ENCODE peak calls at places on chromosome 18, in ten cellular contexts. One of them, this sample, is unnamed. For H3K27me3 and H3K36me3, the result is how much of the 10 kb centered on the place peaks cover.

GRCh38 chr18:74546751-74547530 is 12.6 kb downstream of the CNDP1 start:
- DNase-seq in astrocyte: peak
- DNase-seq in breast epithelium: no peak
- DNase-seq in SK-N-SH: no peak
- DNase-seq in colonic mucosa: peak
- DNase-seq in endodermal cell: no peak
- DNase-seq in lower lobe of right lung: no peak
- DNase-seq in CD8-positive, alpha-beta memory T cell: no peak
- DNase-seq in PC-3: peak
- DNase-seq in body of pancreas: peak
- DNase-seq in this sample: no peak

GRCh38 chr18:10526211-10526949 is 553 bp downstream of the NAPG start:
- DNase-seq in colonic mucosa: peak
- DNase-seq in breast epithelium: peak
- DNase-seq in endodermal cell: peak
- DNase-seq in PC-3: peak
- DNase-seq in lower lobe of right lung: peak
- DNase-seq in body of pancreas: peak
- DNase-seq in astrocyte: peak
- DNase-seq in CD8-positive, alpha-beta memory T cell: peak
- DNase-seq in SK-N-SH: peak
- DNase-seq in this sample: peak

GRCh38 chr18:57856128-57856527 is 53.0 kb upstream of the ATP8B1 start:
- DNase-seq in CD8-positive, alpha-beta memory T cell: no peak
- DNase-seq in SK-N-SH: no peak
- DNase-seq in body of pancreas: no peak
- DNase-seq in breast epithelium: no peak
- DNase-seq in colonic mucosa: no peak
- DNase-seq in PC-3: peak
- DNase-seq in astrocyte: no peak
- DNase-seq in endodermal cell: no peak
- DNase-seq in lower lobe of right lung: no peak
- DNase-seq in this sample: no peak

GRCh38 chr18:34661464-34662087 is 48.5 kb upstream of the DTNA start:
- DNase-seq in body of pancreas: no peak
- DNase-seq in lower lobe of right lung: no peak
- DNase-seq in breast epithelium: no peak
- DNase-seq in astrocyte: peak
- DNase-seq in CD8-positive, alpha-beta memory T cell: no peak
- DNase-seq in colonic mucosa: no peak
- DNase-seq in endodermal cell: peak
- DNase-seq in PC-3: peak
- DNase-seq in SK-N-SH: peak
- DNase-seq in this sample: peak

GRCh38 chr18:59047321-59047991 is 92.2 kb upstream of the SEC11C start:
- DNase-seq in body of pancreas: no peak
- DNase-seq in colonic mucosa: no peak
- DNase-seq in CD8-positive, alpha-beta memory T cell: no peak
- DNase-seq in astrocyte: no peak
- DNase-seq in endodermal cell: no peak
- DNase-seq in breast epithelium: no peak
- DNase-seq in PC-3: no peak
- DNase-seq in lower lobe of right lung: no peak
- DNase-seq in SK-N-SH: no peak
- DNase-seq in this sample: no peak

GRCh38 chr18:48805826-48806535 is 144.8 kb downstream of the SMAD7 start:
- DNase-seq in lower lobe of right lung: no peak
- DNase-seq in astrocyte: no peak
- DNase-seq in endodermal cell: peak
- DNase-seq in colonic mucosa: peak
- DNase-seq in body of pancreas: no peak
- DNase-seq in CD8-positive, alpha-beta memory T cell: no peak
- DNase-seq in PC-3: no peak
- DNase-seq in SK-N-SH: no peak
- DNase-seq in breast epithelium: no peak
- DNase-seq in this sample: no peak

GRCh38 chr18:11862468-11863137 is 11.4 kb downstream of the CHMP1B start:
- DNase-seq in SK-N-SH: no peak
- DNase-seq in CD8-positive, alpha-beta memory T cell: no peak
- DNase-seq in lower lobe of right lung: no peak
- DNase-seq in colonic mucosa: no peak
- DNase-seq in body of pancreas: no peak
- DNase-seq in endodermal cell: peak
- DNase-seq in PC-3: no peak
- DNase-seq in breast epithelium: no peak
- DNase-seq in astrocyte: no peak
- DNase-seq in this sample: no peak

GRCh38 chr18:12377556-12378553 is 828 bp upstream of the AFG3L2 start:
- DNase-seq in lower lobe of right lung: no peak
- DNase-seq in colonic mucosa: no peak
- DNase-seq in PC-3: no peak
- DNase-seq in astrocyte: no peak
- DNase-seq in endodermal cell: peak
- DNase-seq in CD8-positive, alpha-beta memory T cell: no peak
- DNase-seq in body of pancreas: no peak
- DNase-seq in SK-N-SH: no peak
- DNase-seq in breast epithelium: no peak
- DNase-seq in this sample: no peak

GRCh38 chr18:58847383-58848071 is 17.1 kb upstream of the ZNF532 start:
- DNase-seq in endodermal cell: peak
- DNase-seq in SK-N-SH: no peak
- DNase-seq in astrocyte: no peak
- DNase-seq in body of pancreas: peak
- DNase-seq in breast epithelium: no peak
- DNase-seq in lower lobe of right lung: no peak
- DNase-seq in CD8-positive, alpha-beta memory T cell: no peak
- DNase-seq in PC-3: no peak
- DNase-seq in colonic mucosa: no peak
- DNase-seq in this sample: peak

GRCh38 chr18:58313491-58314032 is 269.5 kb downstream of the NEDD4L start:
- DNase-seq in CD8-positive, alpha-beta memory T cell: no peak
- DNase-seq in endodermal cell: no peak
- DNase-seq in SK-N-SH: no peak
- DNase-seq in astrocyte: no peak
- DNase-seq in PC-3: peak
- DNase-seq in body of pancreas: peak
- DNase-seq in lower lobe of right lung: peak
- DNase-seq in colonic mucosa: peak
- DNase-seq in breast epithelium: no peak
- DNase-seq in this sample: no peak

GRCh38 chr18:3455938-3456685 is 6.1 kb downstream of the TGIF1 start:
- DNase-seq in body of pancreas: peak
- DNase-seq in lower lobe of right lung: no peak
- DNase-seq in colonic mucosa: peak
- DNase-seq in PC-3: peak
- DNase-seq in breast epithelium: no peak
- DNase-seq in astrocyte: peak
- DNase-seq in CD8-positive, alpha-beta memory T cell: no peak
- DNase-seq in endodermal cell: no peak
- DNase-seq in SK-N-SH: no peak
- DNase-seq in this sample: no peak

GRCh38 chr18:67104700-67105284 is 411.7 kb downstream of the DSEL start:
- DNase-seq in body of pancreas: peak
- DNase-seq in astrocyte: peak
- DNase-seq in SK-N-SH: peak
- DNase-seq in PC-3: peak
- DNase-seq in endodermal cell: peak
- DNase-seq in CD8-positive, alpha-beta memory T cell: no peak
- DNase-seq in colonic mucosa: peak
- DNase-seq in lower lobe of right lung: peak
- DNase-seq in breast epithelium: no peak
- DNase-seq in this sample: peak

GRCh38 chr18:56495884-56496283 is 142.5 kb downstream of the TXNL1 start:
- DNase-seq in PC-3: no peak
- DNase-seq in breast epithelium: no peak
- DNase-seq in colonic mucosa: no peak
- DNase-seq in SK-N-SH: no peak
- DNase-seq in astrocyte: no peak
- DNase-seq in lower lobe of right lung: no peak
- DNase-seq in endodermal cell: no peak
- DNase-seq in body of pancreas: no peak
- DNase-seq in CD8-positive, alpha-beta memory T cell: no peak
- DNase-seq in this sample: no peak

GRCh38 chr18:68147728-68148127 is 567.2 kb downstream of the TMX3 start:
- DNase-seq in astrocyte: peak
- DNase-seq in CD8-positive, alpha-beta memory T cell: no peak
- DNase-seq in lower lobe of right lung: no peak
- DNase-seq in breast epithelium: no peak
- DNase-seq in colonic mucosa: no peak
- DNase-seq in SK-N-SH: no peak
- DNase-seq in endodermal cell: no peak
- DNase-seq in PC-3: no peak
- DNase-seq in body of pancreas: no peak
- DNase-seq in this sample: no peak

GRCh38 chr18:51039138-51040112 is 9.4 kb downstream of the SMAD4 start:
- DNase-seq in lower lobe of right lung: no peak
- DNase-seq in body of pancreas: peak
- DNase-seq in PC-3: no peak
- DNase-seq in astrocyte: peak
- DNase-seq in colonic mucosa: peak
- DNase-seq in SK-N-SH: peak
- DNase-seq in endodermal cell: peak
- DNase-seq in breast epithelium: no peak
- DNase-seq in CD8-positive, alpha-beta memory T cell: no peak
- DNase-seq in this sample: peak

GRCh38 chr18:70416496-70416895 is 127.7 kb downstream of the SOCS6 start:
- DNase-seq in colonic mucosa: no peak
- DNase-seq in body of pancreas: no peak
- DNase-seq in CD8-positive, alpha-beta memory T cell: no peak
- DNase-seq in lower lobe of right lung: no peak
- DNase-seq in SK-N-SH: no peak
- DNase-seq in PC-3: no peak
- DNase-seq in astrocyte: no peak
- DNase-seq in breast epithelium: no peak
- DNase-seq in endodermal cell: no peak
- DNase-seq in this sample: no peak

GRCh38 chr18:34039194-34039593 is 185.5 kb downstream of the NOL4 start:
- DNase-seq in CD8-positive, alpha-beta memory T cell: no peak
- DNase-seq in lower lobe of right lung: no peak
- DNase-seq in breast epithelium: no peak
- DNase-seq in endodermal cell: no peak
- DNase-seq in SK-N-SH: no peak
- DNase-seq in colonic mucosa: no peak
- DNase-seq in astrocyte: no peak
- DNase-seq in PC-3: no peak
- DNase-seq in body of pancreas: no peak
- DNase-seq in this sample: peak

GRCh38 chr18:45312727-45313126 is 302.5 kb upstream of the SLC14A2 start:
- DNase-seq in colonic mucosa: no peak
- DNase-seq in PC-3: no peak
- DNase-seq in CD8-positive, alpha-beta memory T cell: no peak
- DNase-seq in SK-N-SH: no peak
- DNase-seq in breast epithelium: no peak
- DNase-seq in body of pancreas: no peak
- DNase-seq in endodermal cell: no peak
- DNase-seq in lower lobe of right lung: no peak
- DNase-seq in astrocyte: no peak
- DNase-seq in this sample: no peak
- H3K4me3 ChIP-seq in colonic mucosa: no peak
- H3K4me3 ChIP-seq in PC-3: no peak
- H3K4me3 ChIP-seq in CD8-positive, alpha-beta memory T cell: no peak
- H3K4me3 ChIP-seq in SK-N-SH: no peak
- H3K4me3 ChIP-seq in breast epithelium: no peak
- H3K4me3 ChIP-seq in body of pancreas: no peak
- H3K4me3 ChIP-seq in endodermal cell: no peak
- H3K4me3 ChIP-seq in lower lobe of right lung: no peak
- H3K4me3 ChIP-seq in astrocyte: no peak
- H3K4me3 ChIP-seq in this sample: no peak

GRCh38 chr18:47248610-47249343 is 2.7 kb downstream of the SKOR2 start:
- DNase-seq in astrocyte: no peak
- DNase-seq in CD8-positive, alpha-beta memory T cell: no peak
- DNase-seq in body of pancreas: no peak
- DNase-seq in colonic mucosa: no peak
- DNase-seq in breast epithelium: no peak
- DNase-seq in SK-N-SH: peak
- DNase-seq in endodermal cell: peak
- DNase-seq in lower lobe of right lung: no peak
- DNase-seq in PC-3: no peak
- DNase-seq in this sample: peak
- H3K27me3 ChIP-seq in astrocyte: half or more
- H3K27me3 ChIP-seq in CD8-positive, alpha-beta memory T cell: under half
- H3K27me3 ChIP-seq in body of pancreas: under half
- H3K27me3 ChIP-seq in colonic mucosa: half or more
- H3K27me3 ChIP-seq in breast epithelium: half or more
- H3K27me3 ChIP-seq in SK-N-SH: half or more
- H3K27me3 ChIP-seq in endodermal cell: half or more
- H3K27me3 ChIP-seq in lower lobe of right lung: half or more
- H3K27me3 ChIP-seq in PC-3: under half
- H3K27me3 ChIP-seq in this sample: half or more

GRCh38 chr18:65761636-65762310 is 11.0 kb downstream of the CDH7 start:
- DNase-seq in colonic mucosa: no peak
- DNase-seq in endodermal cell: no peak
- DNase-seq in lower lobe of right lung: no peak
- DNase-seq in SK-N-SH: no peak
- DNase-seq in body of pancreas: no peak
- DNase-seq in PC-3: no peak
- DNase-seq in breast epithelium: no peak
- DNase-seq in astrocyte: no peak
- DNase-seq in CD8-positive, alpha-beta memory T cell: no peak
- DNase-seq in this sample: no peak
- H3K36me3 ChIP-seq in colonic mucosa: under half
- H3K36me3 ChIP-seq in endodermal cell: under half
- H3K36me3 ChIP-seq in lower lobe of right lung: under half
- H3K36me3 ChIP-seq in SK-N-SH: under half
- H3K36me3 ChIP-seq in body of pancreas: under half
- H3K36me3 ChIP-seq in PC-3: under half
- H3K36me3 ChIP-seq in breast epithelium: under half
- H3K36me3 ChIP-seq in astrocyte: under half
- H3K36me3 ChIP-seq in CD8-positive, alpha-beta memory T cell: under half
- H3K36me3 ChIP-seq in this sample: under half

GRCh38 chr18:27181726-27182125 is 3.4 kb downstream of the CHST9 start:
- DNase-seq in breast epithelium: no peak
- DNase-seq in colonic mucosa: no peak
- DNase-seq in SK-N-SH: no peak
- DNase-seq in body of pancreas: no peak
- DNase-seq in CD8-positive, alpha-beta memory T cell: no peak
- DNase-seq in lower lobe of right lung: no peak
- DNase-seq in astrocyte: no peak
- DNase-seq in PC-3: no peak
- DNase-seq in endodermal cell: no peak
- DNase-seq in this sample: no peak

GRCh38 chr18:27185025-27185763 is at the start of gene CHST9:
- DNase-seq in CD8-positive, alpha-beta memory T cell: no peak
- DNase-seq in breast epithelium: no peak
- DNase-seq in astrocyte: no peak
- DNase-seq in SK-N-SH: peak
- DNase-seq in PC-3: no peak
- DNase-seq in colonic mucosa: no peak
- DNase-seq in body of pancreas: peak
- DNase-seq in lower lobe of right lung: peak
- DNase-seq in endodermal cell: peak
- DNase-seq in this sample: peak

GRCh38 chr18:27185897-27186296 is 789 bp upstream of the CHST9 start:
- DNase-seq in lower lobe of right lung: no peak
- DNase-seq in SK-N-SH: no peak
- DNase-seq in endodermal cell: no peak
- DNase-seq in astrocyte: no peak
- DNase-seq in PC-3: no peak
- DNase-seq in breast epithelium: no peak
- DNase-seq in body of pancreas: no peak
- DNase-seq in CD8-positive, alpha-beta memory T cell: no peak
- DNase-seq in colonic mucosa: no peak
- DNase-seq in this sample: no peak

GRCh38 chr18:27188309-27188708 is 3.2 kb upstream of the CHST9 start:
- DNase-seq in astrocyte: no peak
- DNase-seq in SK-N-SH: no peak
- DNase-seq in colonic mucosa: no peak
- DNase-seq in CD8-positive, alpha-beta memory T cell: no peak
- DNase-seq in body of pancreas: no peak
- DNase-seq in lower lobe of right lung: no peak
- DNase-seq in breast epithelium: no peak
- DNase-seq in endodermal cell: no peak
- DNase-seq in PC-3: no peak
- DNase-seq in this sample: no peak

GRCh38 chr18:27184115-27185024 is 738 bp downstream of the CHST9 start:
- DNase-seq in breast epithelium: no peak
- DNase-seq in body of pancreas: no peak
- DNase-seq in lower lobe of right lung: no peak
- DNase-seq in CD8-positive, alpha-beta memory T cell: no peak
- DNase-seq in endodermal cell: peak
- DNase-seq in astrocyte: no peak
- DNase-seq in colonic mucosa: no peak
- DNase-seq in PC-3: no peak
- DNase-seq in SK-N-SH: peak
- DNase-seq in this sample: peak
- H3K4me3 ChIP-seq in breast epithelium: peak
- H3K4me3 ChIP-seq in body of pancreas: peak
- H3K4me3 ChIP-seq in lower lobe of right lung: peak
- H3K4me3 ChIP-seq in CD8-positive, alpha-beta memory T cell: no peak
- H3K4me3 ChIP-seq in endodermal cell: peak
- H3K4me3 ChIP-seq in astrocyte: no peak
- H3K4me3 ChIP-seq in colonic mucosa: no peak
- H3K4me3 ChIP-seq in PC-3: no peak
- H3K4me3 ChIP-seq in SK-N-SH: no peak
- H3K4me3 ChIP-seq in this sample: peak